ENCODE peak calls at places on chromosome 2, in nine cellular contexts. One of them, this sample, is unnamed.

GRCh38 chr2:30484145-30484544 is 37.1 kb downstream of the LCLAT1 start:
- DNase-seq in sciatic nerve: no peak
- DNase-seq in fibroblast of villous mesenchyme: no peak
- DNase-seq in stimulated activated CD4-positive, alpha-beta T cell treated with anti-CD3 and anti-CD28 coated beads, TNF-alpha, amount 100 ng/mL, for 48 hours: no peak
- DNase-seq in nephron progenitor cell: no peak
- DNase-seq in HT-29: no peak
- DNase-seq in NCI-H1105: no peak
- DNase-seq in RKO: no peak
- DNase-seq in SW480: no peak
- DNase-seq in this sample: no peak

GRCh38 chr2:210593166-210593565 is 36.8 kb downstream of the CPS1 start:
- DNase-seq in SW480: no peak
- DNase-seq in RKO: no peak
- DNase-seq in stimulated activated CD4-positive, alpha-beta T cell treated with anti-CD3 and anti-CD28 coated beads, TNF-alpha, amount 100 ng/mL, for 48 hours: no peak
- DNase-seq in NCI-H1105: no peak
- DNase-seq in fibroblast of villous mesenchyme: peak
- DNase-seq in sciatic nerve: no peak
- DNase-seq in nephron progenitor cell: no peak
- DNase-seq in HT-29: no peak
- DNase-seq in this sample: no peak

GRCh38 chr2:74778381-74779371 is 55.3 kb upstream of the HK2 start:
- DNase-seq in SW480: no peak
- DNase-seq in sciatic nerve: no peak
- DNase-seq in HT-29: no peak
- DNase-seq in NCI-H1105: peak
- DNase-seq in stimulated activated CD4-positive, alpha-beta T cell treated with anti-CD3 and anti-CD28 coated beads, TNF-alpha, amount 100 ng/mL, for 48 hours: no peak
- DNase-seq in fibroblast of villous mesenchyme: no peak
- DNase-seq in nephron progenitor cell: peak
- DNase-seq in RKO: no peak
- DNase-seq in this sample: no peak

GRCh38 chr2:221212105-221212504 is 360.0 kb downstream of the EPHA4 start:
- DNase-seq in nephron progenitor cell: no peak
- DNase-seq in RKO: no peak
- DNase-seq in stimulated activated CD4-positive, alpha-beta T cell treated with anti-CD3 and anti-CD28 coated beads, TNF-alpha, amount 100 ng/mL, for 48 hours: no peak
- DNase-seq in SW480: no peak
- DNase-seq in sciatic nerve: no peak
- DNase-seq in HT-29: no peak
- DNase-seq in NCI-H1105: no peak
- DNase-seq in fibroblast of villous mesenchyme: no peak
- DNase-seq in this sample: no peak

GRCh38 chr2:40160730-40161129 is 291.2 kb downstream of the SLC8A1 start:
- DNase-seq in NCI-H1105: no peak
- DNase-seq in SW480: no peak
- DNase-seq in RKO: no peak
- DNase-seq in fibroblast of villous mesenchyme: peak
- DNase-seq in sciatic nerve: no peak
- DNase-seq in stimulated activated CD4-positive, alpha-beta T cell treated with anti-CD3 and anti-CD28 coated beads, TNF-alpha, amount 100 ng/mL, for 48 hours: no peak
- DNase-seq in HT-29: no peak
- DNase-seq in nephron progenitor cell: no peak
- DNase-seq in this sample: no peak

GRCh38 chr2:98463988-98464771 is 19.5 kb downstream of the INPP4A start:
- DNase-seq in RKO: no peak
- DNase-seq in nephron progenitor cell: no peak
- DNase-seq in NCI-H1105: no peak
- DNase-seq in SW480: no peak
- DNase-seq in sciatic nerve: no peak
- DNase-seq in stimulated activated CD4-positive, alpha-beta T cell treated with anti-CD3 and anti-CD28 coated beads, TNF-alpha, amount 100 ng/mL, for 48 hours: no peak
- DNase-seq in HT-29: no peak
- DNase-seq in fibroblast of villous mesenchyme: no peak
- DNase-seq in this sample: no peak

GRCh38 chr2:101096619-101097142 is 54.5 kb downstream of the TBC1D8 start:
- DNase-seq in NCI-H1105: no peak
- DNase-seq in HT-29: no peak
- DNase-seq in stimulated activated CD4-positive, alpha-beta T cell treated with anti-CD3 and anti-CD28 coated beads, TNF-alpha, amount 100 ng/mL, for 48 hours: no peak
- DNase-seq in SW480: no peak
- DNase-seq in nephron progenitor cell: no peak
- DNase-seq in sciatic nerve: no peak
- DNase-seq in fibroblast of villous mesenchyme: no peak
- DNase-seq in RKO: no peak
- DNase-seq in this sample: no peak

GRCh38 chr2:3314626-3315025 is 63.0 kb downstream of the EIPR1 start:
- DNase-seq in nephron progenitor cell: no peak
- DNase-seq in SW480: no peak
- DNase-seq in fibroblast of villous mesenchyme: no peak
- DNase-seq in stimulated activated CD4-positive, alpha-beta T cell treated with anti-CD3 and anti-CD28 coated beads, TNF-alpha, amount 100 ng/mL, for 48 hours: no peak
- DNase-seq in HT-29: no peak
- DNase-seq in sciatic nerve: no peak
- DNase-seq in RKO: no peak
- DNase-seq in NCI-H1105: no peak
- DNase-seq in this sample: no peak

GRCh38 chr2:67899187-67899586 is 163.6 kb downstream of the C1D start:
- DNase-seq in RKO: no peak
- DNase-seq in NCI-H1105: no peak
- DNase-seq in stimulated activated CD4-positive, alpha-beta T cell treated with anti-CD3 and anti-CD28 coated beads, TNF-alpha, amount 100 ng/mL, for 48 hours: no peak
- DNase-seq in SW480: no peak
- DNase-seq in fibroblast of villous mesenchyme: no peak
- DNase-seq in sciatic nerve: no peak
- DNase-seq in HT-29: no peak
- DNase-seq in nephron progenitor cell: no peak
- DNase-seq in this sample: no peak

GRCh38 chr2:168050377-168050776 is 197.0 kb downstream of the STK39 start:
- DNase-seq in SW480: no peak
- DNase-seq in NCI-H1105: no peak
- DNase-seq in sciatic nerve: no peak
- DNase-seq in nephron progenitor cell: no peak
- DNase-seq in RKO: no peak
- DNase-seq in stimulated activated CD4-positive, alpha-beta T cell treated with anti-CD3 and anti-CD28 coated beads, TNF-alpha, amount 100 ng/mL, for 48 hours: no peak
- DNase-seq in HT-29: no peak
- DNase-seq in fibroblast of villous mesenchyme: no peak
- DNase-seq in this sample: no peak

GRCh38 chr2:130263606-130264005 is 65.4 kb upstream of the TUBA3E start:
- DNase-seq in SW480: no peak
- DNase-seq in fibroblast of villous mesenchyme: no peak
- DNase-seq in NCI-H1105: no peak
- DNase-seq in stimulated activated CD4-positive, alpha-beta T cell treated with anti-CD3 and anti-CD28 coated beads, TNF-alpha, amount 100 ng/mL, for 48 hours: no peak
- DNase-seq in sciatic nerve: no peak
- DNase-seq in RKO: no peak
- DNase-seq in nephron progenitor cell: no peak
- DNase-seq in HT-29: no peak
- DNase-seq in this sample: no peak

This sample was measured in ACHN.